ENCODE peak calls at places on chromosomes 2 and 18, in five cellular contexts. B, R, M, Y and X are unnamed samples.

GRCh38 chr2:184302506-184302905 is 295.8 kb upstream of the ZNF804A start:
- DNase-seq in B (no peak), R (no peak), M (no peak), Y (no peak), X (no peak)

GRCh38 chr2:187581125-187581896 is 27.1 kb upstream of the TFPI start:
- DNase-seq in B (no peak), R (no peak), M (peak; percentile 33), Y (no peak), X (no peak)

GRCh38 chr2:176556383-176556782 is 287.1 kb downstream of the MTX2 start:
- DNase-seq in B (no peak), R (no peak), M (no peak), Y (no peak), X (no peak)

GRCh38 chr2:55742996-55743395 is 49.4 kb upstream of the PNPT1 start:
- DNase-seq in B (no peak), R (no peak), M (no peak), Y (no peak), X (no peak)

GRCh38 chr2:67209107-67209506 is 188.0 kb upstream of the ETAA1 start:
- DNase-seq in B (no peak), R (no peak), M (no peak), Y (no peak), X (no peak)

GRCh38 chr2:222307138-222307756 is 8.4 kb upstream of the PAX3 start:
- DNase-seq in B (no peak), R (no peak), M (no peak), Y (no peak), X (peak; percentile 65)

GRCh38 chr2:191740776-191741175 is 62.8 kb downstream of the NABP1 start:
- DNase-seq in B (no peak), R (no peak), M (no peak), Y (no peak), X (no peak)

GRCh38 chr18:34760444-34760843 is 50.3 kb downstream of the DTNA start:
- DNase-seq in B (no peak), R (peak; percentile 33), M (peak; percentile 27), Y (peak; percentile 44), X (no peak)

GRCh38 chr2:1586946-1587840 is 157.1 kb downstream of the PXDN start:
- DNase-seq in B (no peak), R (no peak), M (no peak), Y (no peak), X (no peak)

GRCh38 chr2:118061135-118061955 is 26.9 kb upstream of the INSIG2 start:
- DNase-seq in B (no peak), R (no peak), M (peak; percentile 7), Y (peak; percentile 33), X (no peak)

GRCh38 chr2:51293566-51294200 is 261.8 kb upstream of the NRXN1 start:
- DNase-seq in B (no peak), R (no peak), M (no peak), Y (no peak), X (no peak)
- H3K9me3 ChIP-seq in B (no peaks in the 10 kb centered on the region), R (no peaks in the 10 kb centered on the region), M (no peaks in the 10 kb centered on the region), Y (no peaks in the 10 kb centered on the region), X (no peaks in the 10 kb centered on the region)

GRCh38 chr2:62570861-62571698 is 65.1 kb upstream of the TMEM17 start:
- DNase-seq in B (peak; percentile 16), R (peak; percentile 21), M (no peak), Y (no peak), X (peak; percentile 12)
- H3K4me3 ChIP-seq in B (no peak overlapping the region), R (peak overlapping the region; percentile 45), M (peak overlapping the region; percentile 27), Y (no peak overlapping the region), X (no peak overlapping the region)

GRCh38 chr2:48034295-48034694 is 128.0 kb upstream of the FBXO11 start:
- DNase-seq in B (no peak), R (no peak), M (no peak), Y (no peak), X (no peak)
- TF ChIP-seq CTCF in B (no peak), R (no peak), M (no peak), Y (no peak), X (no peak)

DNA sequence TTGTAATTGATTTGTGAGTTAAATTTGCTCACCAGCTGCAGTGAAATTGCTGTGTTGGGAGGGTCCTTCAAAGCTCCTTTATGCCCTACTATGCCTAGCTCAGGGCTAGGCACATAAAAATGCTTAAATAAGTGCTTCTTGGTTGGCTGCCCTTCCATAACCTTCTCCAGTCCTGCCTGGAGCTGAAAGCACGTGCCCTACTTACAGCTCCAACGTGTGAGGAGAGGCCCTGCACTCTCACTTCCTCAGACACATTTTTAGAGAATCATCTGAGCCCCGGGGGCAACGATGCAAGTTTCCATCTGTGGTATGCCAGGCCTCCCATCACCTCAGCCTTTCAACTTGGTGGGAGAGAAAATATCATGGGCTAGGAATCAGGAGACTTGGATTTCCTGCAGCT is 202.7 kb downstream of the BCL11A start:
- DNase-seq in B (no peak), R (no peak), M (no peak), Y (no peak), X (no peak)
- H3K9me3 ChIP-seq in B (no peaks in the 10 kb centered on the region), R (no peaks in the 10 kb centered on the region), M (no peaks in the 10 kb centered on the region), Y (no peaks in the 10 kb centered on the region), X (no peaks in the 10 kb centered on the region)